ENCODE peak calls at places on chromosomes 7 and 10, in five cellular contexts. J is A549, L is HFF-Myc, P is lower leg skin, C is endothelial cell. R is an unnamed sample.

GRCh38 chr10:111267673-111268072 is 190.8 kb downstream of the ADRA2A start:
- DNase-seq in J (no peak), L (no peak), P (no peak), C (peak), R (no peak)

GRCh38 chr7:15889501-15889900 is 203.0 kb upstream of the MEOX2 start:
- DNase-seq in J (peak), L (peak), P (no peak), C (peak), R (no peak)

GRCh38 chr10:55500931-55501559 is 700.0 kb upstream of the PCDH15 start:
- DNase-seq in J (peak), L (peak), P (no peak), C (peak), R (no peak)

GRCh38 chr10:71060636-71061426 is 151.5 kb upstream of the UNC5B start:
- DNase-seq in J (no peak), L (no peak), P (no peak), C (no peak), R (no peak)

GRCh38 chr7:69778138-69778537 is 179.9 kb downstream of the AUTS2 start:
- DNase-seq in J (no peak), L (no peak), P (no peak), C (no peak), R (no peak)

GRCh38 chr10:57689898-57690297 is 577.8 kb downstream of the IPMK start:
- DNase-seq in J (no peak), L (no peak), P (no peak), C (no peak), R (no peak)

GRCh38 chr10:86294346-86295265 is 72.0 kb downstream of the GRID1 start:
- DNase-seq in J (no peak), L (no peak), P (peak), C (no peak), R (no peak)

GRCh38 chr10:113086282-113086681 is 136.2 kb downstream of the TCF7L2 start:
- DNase-seq in J (peak), L (no peak), P (no peak), C (no peak), R (no peak)

GRCh38 chr7:4479367-4480039 is 202.6 kb upstream of the FOXK1 start:
- DNase-seq in J (peak), L (peak), P (peak), C (no peak), R (peak)

GRCh38 chr7:142689439-142690168 is 59.7 kb upstream of the PRSS1 start:
- DNase-seq in J (no peak), L (no peak), P (no peak), C (no peak), R (no peak)

GRCh38 chr10:14254368-14254767 is 76.4 kb downstream of the FRMD4A start:
- DNase-seq in J (no peak), L (no peak), P (no peak), C (no peak), R (no peak)

GRCh38 chr10:86222336-86222650 is 144.3 kb downstream of the GRID1 start:
- DNase-seq in J (no peak), L (no peak), P (no peak), C (no peak), R (no peak)

GRCh38 chr7:134818568-134819345 is 39.3 kb downstream of the CALD1 start:
- DNase-seq in J (no peak), L (no peak), P (no peak), C (no peak), R (no peak)

GRCh38 chr7:5578441-5579024 is 154.9 kb upstream of the TNRC18 start:
- DNase-seq in J (no peak), L (no peak), P (no peak), C (no peak), R (no peak)

GRCh38 chr10:30708234-30708633 is 78.7 kb upstream of the LYZL2 start:
- DNase-seq in J (no peak), L (no peak), P (no peak), C (no peak), R (no peak)

GRCh38 chr10:69955897-69956832 is 96.5 kb upstream of the MACROH2A2 start:
- DNase-seq in J (no peak), L (no peak), P (peak), C (no peak), R (no peak)

GRCh38 chr7:43658718-43659548 is 70.4 kb downstream of the COA1 start:
- DNase-seq in J (peak), L (no peak), P (no peak), C (no peak), R (peak)

GRCh38 chr7:117435475-117436043 is 8.3 kb upstream of the ASZ1 start:
- DNase-seq in J (no peak), L (no peak), P (no peak), C (no peak), R (peak)

GRCh38 chr7:115004121-115004520 is 82.2 kb downstream of the MDFIC start:
- DNase-seq in J (peak), L (no peak), P (no peak), C (no peak), R (no peak)

GRCh38 chr10:37857287-37858211 is at the start of gene ZNF248:
- DNase-seq in J (peak), L (peak), P (peak), C (peak), R (peak)
- TF ChIP-seq CTCF in J (no peak), L (no peak), P (no peak), C (no peak), R (peak)

GRCh38 chr10:23892296-23892695 is 316.6 kb upstream of the KIAA1217 start:
- DNase-seq in J (no peak), L (no peak), P (no peak), C (no peak), R (no peak)

GRCh38 chr10:23891301-23891700 is 317.6 kb upstream of the KIAA1217 start:
- DNase-seq in J (no peak), L (no peak), P (no peak), C (no peak), R (no peak)

GRCh38 chr10:23885853-23886252 is 323.1 kb upstream of the KIAA1217 start:
- DNase-seq in J (no peak), L (no peak), P (no peak), C (no peak), R (no peak)

GRCh38 chr10:23884671-23885070 is 324.3 kb upstream of the KIAA1217 start:
- DNase-seq in J (no peak), L (no peak), P (no peak), C (no peak), R (no peak)

GRCh38 chr10:23886355-23886754 is 322.6 kb upstream of the KIAA1217 start:
- DNase-seq in J (peak), L (no peak), P (no peak), C (peak), R (no peak)
- TF ChIP-seq CTCF in J (no peak), L (no peak), P (no peak), C (no peak), R (peak)

DNA sequence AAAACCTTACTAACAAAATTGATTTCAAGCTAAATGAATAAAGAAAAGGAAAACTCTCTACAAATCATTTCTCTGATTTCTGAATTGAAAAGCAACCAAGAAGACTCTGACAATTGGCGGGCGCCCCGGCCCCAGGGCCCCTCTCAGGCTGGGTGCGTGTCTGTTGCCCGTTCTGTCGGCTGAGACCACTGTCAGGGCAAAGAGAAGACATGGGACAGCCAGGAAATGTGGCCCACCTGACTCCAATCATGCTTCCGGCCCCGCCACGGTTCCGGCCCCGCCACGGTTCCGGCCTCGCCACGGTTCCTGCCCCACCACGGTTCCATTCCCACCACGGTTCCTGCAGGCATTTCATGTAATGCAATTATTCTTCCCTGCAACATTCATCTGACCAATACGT is 115.9 kb downstream of the PTPRN2 start:
- DNase-seq in J (no peak), L (no peak), P (no peak), C (no peak), R (no peak)
- TF ChIP-seq CTCF in J (no peak), L (no peak), P (no peak), C (no peak), R (no peak)

DNA sequence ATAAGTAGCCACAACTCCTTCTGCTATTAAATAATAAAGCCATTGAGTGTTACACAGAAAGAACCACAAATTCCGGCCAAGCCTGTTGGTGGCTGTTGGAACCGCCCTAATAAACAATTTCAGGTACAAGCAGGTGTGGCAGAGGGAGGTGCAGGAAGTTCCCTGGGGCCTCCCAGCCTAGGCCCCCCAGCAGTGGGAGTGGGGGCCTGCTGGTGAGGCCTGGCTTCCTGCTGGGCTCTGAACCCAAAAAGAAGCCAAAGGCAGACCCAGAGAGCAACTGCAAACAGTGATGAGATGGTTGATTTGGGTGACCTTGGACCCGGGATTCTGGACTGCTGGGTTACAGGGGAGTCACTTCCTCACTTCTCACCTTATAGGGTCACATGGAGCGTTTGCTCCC is 21.0 kb upstream of the LMTK2 start:
- DNase-seq in J (no peak), L (no peak), P (peak), C (no peak), R (no peak)
- TF ChIP-seq CTCF in J (no peak), L (no peak), P (no peak), C (no peak), R (no peak)

DNA sequence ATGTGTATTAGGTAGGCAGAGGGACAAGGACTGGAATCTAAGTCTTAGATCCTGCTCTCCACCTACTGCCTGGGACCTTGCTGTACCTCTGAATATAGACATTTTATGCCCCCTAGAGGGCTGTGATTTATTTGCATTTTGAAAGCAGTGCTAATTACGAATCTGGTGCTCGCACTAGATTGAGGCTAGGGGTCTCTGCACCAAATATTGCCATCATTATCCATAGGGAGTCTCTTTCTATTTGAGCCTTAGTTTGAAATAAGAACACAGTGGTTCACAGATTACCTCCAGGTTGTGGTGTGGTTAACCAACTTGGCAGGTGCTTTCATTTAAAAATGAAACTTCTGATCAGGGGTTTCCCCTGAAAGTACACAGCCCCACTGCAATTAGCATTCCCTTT is 41.8 kb downstream of the CNNM1 start:
- DNase-seq in J (peak), L (no peak), P (no peak), C (peak), R (no peak)
- TF ChIP-seq CTCF in J (peak), L (peak), P (no peak), C (peak), R (peak)

GRCh38 chr10:77711683-77712049 is 74.1 kb upstream of the KCNMA1 start:
- DNase-seq in J (no peak), L (no peak), P (no peak), C (no peak), R (no peak)

GRCh38 chr10:77715536-77715935 is 77.9 kb upstream of the KCNMA1 start:
- DNase-seq in J (no peak), L (no peak), P (no peak), C (no peak), R (no peak)

GRCh38 chr10:77715081-77715480 is 77.5 kb upstream of the KCNMA1 start:
- DNase-seq in J (peak), L (no peak), P (no peak), C (peak), R (no peak)

GRCh38 chr10:77712207-77712606 is 74.6 kb upstream of the KCNMA1 start:
- DNase-seq in J (no peak), L (no peak), P (no peak), C (no peak), R (no peak)

DNA sequence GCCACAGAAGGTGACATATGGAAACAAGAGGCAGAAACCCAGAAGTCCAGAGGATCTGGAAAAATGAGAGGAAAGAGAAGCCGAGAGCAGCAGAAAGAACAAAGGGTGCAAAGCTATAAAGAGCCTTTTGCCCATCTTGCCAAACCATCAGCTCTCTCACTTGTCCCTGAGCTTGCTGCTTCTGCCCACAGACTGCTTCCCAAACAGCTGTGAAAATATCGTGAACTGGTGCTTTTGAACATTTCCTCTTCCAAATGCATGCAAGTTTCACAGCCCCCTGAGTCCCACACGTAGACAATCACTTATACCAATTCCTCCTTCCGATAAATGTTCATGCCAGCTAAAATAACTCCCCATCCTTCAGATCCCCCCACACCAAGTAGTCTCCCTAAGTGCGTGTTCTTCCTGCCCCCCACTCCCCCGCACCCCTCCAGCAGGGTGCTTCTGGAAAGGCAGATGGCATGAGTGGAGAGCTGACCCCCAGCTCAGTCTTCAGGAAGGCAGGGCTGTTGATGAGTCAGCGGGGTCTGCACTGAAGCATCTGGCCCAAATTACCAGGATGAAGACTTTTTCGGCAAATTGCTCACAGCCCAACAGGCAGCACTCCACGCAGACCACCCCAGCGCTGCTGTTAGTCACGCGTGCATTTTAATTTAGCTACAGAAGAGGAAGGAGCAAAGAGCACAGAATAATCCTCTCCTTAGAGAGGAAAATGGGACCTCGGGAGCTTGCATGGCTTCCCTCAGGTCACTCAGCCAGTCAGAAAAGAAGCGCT is 76.1 kb upstream of the KCNMA1 start:
- DNase-seq in J (no peak), L (peak), P (no peak), C (no peak), R (no peak)
- TF ChIP-seq CTCF in J (no peak), L (no peak), P (no peak), C (no peak), R (no peak)

GRCh38 chr10:99906470-99906869 is 103.3 kb downstream of the DNMBP start:
- DNase-seq in J (peak), L (no peak), P (peak), C (no peak), R (peak)
- TF ChIP-seq CTCF in J (peak), L (no peak), P (no peak), C (no peak), R (peak)